ENCODE peak calls at places on chromosomes 12 and 14, in six cellular contexts. E is tibial nerve, U is adrenal gland, I is choroid plexus epithelial cell, B is GM12865, R is left ventricle myocardium inferior. A is an unnamed sample.

GRCh38 chr12:32365473-32366064 is 33.8 kb upstream of the FGD4 start:
- DNase-seq in R (peak), I (peak), U (peak), E (no peak), B (peak), A (peak)

GRCh38 chr12:89208661-89209096 is 143.6 kb downstream of the DUSP6 start:
- DNase-seq in R (no peak), E (no peak), B (no peak), U (no peak), I (peak), A (no peak)

GRCh38 chr14:99758121-99758871 is 34.9 kb upstream of the EML1 start:
- DNase-seq in E (no peak), B (no peak), U (peak), R (no peak), I (peak), A (no peak)

GRCh38 chr14:104395941-104396681 is 183.5 kb upstream of the C14orf180 start:
- DNase-seq in I (no peak), E (no peak), R (no peak), U (no peak), B (no peak), A (no peak)

GRCh38 chr12:91239497-91239896 is 56.9 kb upstream of the DCN start:
- DNase-seq in R (no peak), E (no peak), B (no peak), U (no peak), I (peak), A (no peak)

GRCh38 chr12:58249610-58250009 is 308.2 kb downstream of the ATP23 start:
- DNase-seq in R (no peak), I (peak), U (no peak), E (no peak), B (no peak), A (no peak)

GRCh38 chr14:94028450-94028826 is 2.3 kb downstream of the OTUB2 start:
- DNase-seq in I (no peak), E (no peak), R (no peak), B (peak), U (no peak), A (no peak)

GRCh38 chr14:96080571-96080970 is 41.4 kb downstream of the C14orf132 start:
- DNase-seq in E (no peak), R (no peak), B (no peak), I (no peak), U (no peak), A (no peak)

GRCh38 chr12:65330341-65330740 is 51.9 kb downstream of the MSRB3 start:
- DNase-seq in I (peak), R (no peak), U (no peak), B (no peak), E (no peak), A (no peak)

GRCh38 chr12:127162902-127163301 is 1104.1 kb upstream of the TMEM132C start:
- DNase-seq in B (peak), E (no peak), I (peak), R (no peak), U (no peak), A (no peak)

GRCh38 chr12:46154221-46154975 is 114.4 kb downstream of the SLC38A1 start:
- DNase-seq in R (no peak), E (no peak), I (peak), U (no peak), B (no peak), A (no peak)

GRCh38 chr14:84029720-84030119 is 1500.2 kb upstream of the FLRT2 start:
- DNase-seq in E (no peak), B (no peak), U (no peak), R (no peak), I (no peak), A (no peak)

GRCh38 chr12:17971850-17972249 is 118.1 kb downstream of the RERGL start:
- DNase-seq in B (no peak), E (no peak), U (no peak), R (no peak), I (no peak), A (no peak)

GRCh38 chr14:105066285-105067071 is 1.2 kb upstream of the GPR132 start:
- DNase-seq in U (no peak), E (no peak), I (no peak), B (peak), R (no peak), A (no peak)

GRCh38 chr12:62658910-62659309 is 192.3 kb downstream of the MON2 start:
- DNase-seq in E (no peak), I (no peak), R (no peak), B (no peak), U (no peak), A (no peak)

GRCh38 chr14:73888460-73888725 is 1.7 kb downstream of the ZNF410 start:
- DNase-seq in E (no peak), U (no peak), R (no peak), I (peak), B (no peak), A (no peak)

GRCh38 chr12:43805857-43806736 is at the start of gene TWF1:
- DNase-seq in B (peak), R (peak), E (peak), U (peak), I (peak), A (peak)
- TF ChIP-seq CTCF in B (peak), R (peak), E (peak), U (peak), I (peak), A (peak)

DNA sequence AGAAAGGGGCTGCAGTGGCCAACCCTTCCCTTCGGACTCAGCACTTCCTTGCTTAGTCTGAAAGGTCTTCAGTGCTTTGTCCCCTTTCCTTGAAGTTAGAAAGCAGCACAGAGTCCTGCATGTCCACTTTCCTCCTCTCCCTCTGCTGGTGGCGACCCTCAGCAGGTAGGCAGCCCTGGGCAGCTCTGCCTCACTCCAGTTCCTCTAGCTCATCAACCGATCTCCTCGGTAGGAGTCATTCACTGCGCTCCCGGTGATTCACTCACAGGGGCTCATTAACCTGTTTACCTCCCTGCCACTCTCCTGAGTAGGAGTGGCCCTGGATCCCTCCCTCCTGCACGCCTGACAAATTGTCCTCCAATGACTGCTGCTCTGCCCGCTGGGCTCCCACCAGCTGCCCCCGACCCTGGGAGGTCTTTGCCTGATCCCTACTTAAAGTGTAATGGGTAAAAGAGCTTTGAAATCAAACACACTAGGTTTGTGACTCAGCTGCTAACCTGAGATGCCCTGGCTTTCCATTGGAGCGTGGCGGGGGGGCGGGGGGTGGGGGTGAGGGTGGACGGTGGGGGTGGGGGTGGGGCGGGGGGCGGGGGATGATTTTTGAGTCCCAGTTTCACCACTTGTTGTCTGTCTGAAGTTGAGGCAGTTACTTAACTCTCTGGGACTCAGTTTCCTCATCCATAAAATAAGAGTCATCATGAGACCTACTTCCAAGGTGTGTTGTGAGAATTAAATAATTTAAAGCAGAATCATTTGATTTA is 4.2 kb downstream of the SCNN1A start:
- DNase-seq in I (peak), E (no peak), R (no peak), B (no peak), U (peak), A (peak)
- TF ChIP-seq CTCF in I (peak), E (no peak), R (no peak), B (no peak), U (peak), A (peak)

GRCh38 chr14:33271216-33271615 is 332.5 kb downstream of the NPAS3 start:
- DNase-seq in U (no peak), R (no peak), B (no peak), I (peak), E (no peak), A (no peak)

GRCh38 chr14:33279865-33280264 is 341.2 kb downstream of the NPAS3 start:
- DNase-seq in I (no peak), B (no peak), R (no peak), E (no peak), U (no peak), A (no peak)

GRCh38 chr14:33271891-33272290 is 333.2 kb downstream of the NPAS3 start:
- DNase-seq in B (no peak), U (peak), R (no peak), I (no peak), E (no peak), A (no peak)

GRCh38 chr14:33273978-33274377 is 335.3 kb downstream of the NPAS3 start:
- DNase-seq in B (no peak), E (no peak), U (no peak), I (no peak), R (no peak), A (no peak)

DNA sequence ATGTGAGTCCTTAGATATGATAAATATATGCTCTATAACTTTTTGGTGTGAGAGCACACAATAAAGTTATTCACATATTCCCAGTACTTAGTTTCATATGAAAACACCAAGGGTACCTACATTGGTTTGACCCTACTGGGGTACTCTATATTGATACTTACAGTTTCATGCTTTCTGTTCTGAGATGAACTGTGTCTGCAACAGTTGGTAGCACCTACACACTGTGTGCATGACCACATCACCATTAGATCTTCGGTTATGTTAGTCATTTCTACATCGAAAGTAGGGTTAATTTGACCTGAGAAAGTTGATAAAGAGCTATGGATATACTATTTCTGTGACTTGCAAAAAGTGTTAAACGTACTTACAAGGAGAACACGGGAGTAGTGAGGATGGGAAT is 337.2 kb downstream of the NPAS3 start:
- DNase-seq in I (no peak), U (no peak), R (no peak), E (no peak), B (no peak), A (no peak)
- TF ChIP-seq CTCF in I (no peak), U (no peak), R (no peak), E (no peak), B (no peak), A (no peak)

GRCh38 chr14:23568600-23569310 is 1.2 kb upstream of the AP1G2 start:
- DNase-seq in I (peak), B (no peak), U (no peak), E (no peak), R (no peak), A (no peak)
- TF ChIP-seq CTCF in I (peak), B (peak), U (no peak), E (no peak), R (peak), A (peak)

DNA sequence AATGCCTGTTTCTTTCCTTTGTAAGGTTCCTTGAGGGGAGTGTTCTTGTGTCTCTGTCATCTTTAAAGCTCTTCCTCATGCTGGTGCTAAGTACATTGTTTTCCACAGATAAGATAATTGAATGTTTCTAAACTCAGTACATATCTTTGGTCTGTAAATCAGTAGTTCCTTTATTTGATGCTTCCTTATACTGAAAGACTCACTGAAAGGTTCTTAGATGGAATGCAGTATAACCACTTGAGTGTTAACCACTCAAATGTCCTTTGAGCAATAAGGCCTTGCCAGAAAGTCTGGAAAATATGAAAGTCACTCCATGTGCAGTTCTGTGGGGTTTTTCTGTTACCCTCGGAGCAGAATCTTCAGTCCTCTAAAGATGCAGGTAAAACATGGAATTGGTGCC is 23.0 kb upstream of the RNU6-8 start:
- DNase-seq in U (no peak), I (peak), E (no peak), R (no peak), B (no peak), A (no peak)
- TF ChIP-seq CTCF in U (no peak), I (no peak), E (no peak), R (no peak), B (no peak), A (no peak)